ENCODE peak calls at places on chromosomes 1 and 21, in eight cellular contexts. S is right lobe of liver, O is GM20000, F is esophagus squamous epithelium, N is B cell, U is AG04450, C is RWPE1, X is nephron progenitor cell. V is an unnamed sample.

GRCh38 chr1:151728151-151728711 is 6.9 kb downstream of the RIIAD1 start:
- DNase-seq in O (no peak), U (peak; percentile 16), C (no peak), N (no peak), X (peak; percentile 23), S (no peak), F (no peak), V (no peak)

GRCh38 chr1:95352767-95353166 is 118.8 kb downstream of the RWDD3 start:
- DNase-seq in X (no peak), U (no peak), S (no peak), F (no peak), N (no peak), O (no peak), C (no peak), V (no peak)

GRCh38 chr1:170196490-170196889 is 50.7 kb downstream of the NTMT2 start:
- DNase-seq in S (no peak), N (no peak), U (no peak), O (no peak), X (no peak), C (no peak), F (no peak), V (no peak)

GRCh38 chr21:31034378-31034777 is 3.9 kb downstream of the KRTAP19-8 start:
- DNase-seq in O (no peak), X (no peak), S (no peak), N (no peak), U (no peak), F (no peak), C (no peak), V (no peak)

GRCh38 chr1:53328009-53328489 is at the start of gene LRP8:
- DNase-seq in U (peak; percentile 6), S (peak; percentile 73), X (peak; percentile 86), F (peak; percentile 20), C (peak; percentile 81), N (peak; percentile 86), O (peak; percentile 96), V (peak; percentile 94)

GRCh38 chr1:238252033-238252802 is 361.5 kb upstream of the ZP4 start:
- DNase-seq in X (peak; percentile 56), N (peak; percentile 14), S (peak; percentile 51), U (no peak), O (peak; percentile 19), C (peak; percentile 46), F (no peak), V (no peak)

GRCh38 chr1:233241782-233242181 is 53.7 kb downstream of the PCNX2 start:
- DNase-seq in F (no peak), U (no peak), X (no peak), S (no peak), O (no peak), N (no peak), C (no peak), V (no peak)

GRCh38 chr1:211535338-211535737 is 43.4 kb upstream of the RD3 start:
- DNase-seq in F (no peak), N (no peak), X (no peak), U (no peak), O (no peak), S (no peak), C (no peak), V (no peak)

GRCh38 chr1:99580451-99580850 is 65.5 kb upstream of the PALMD start:
- DNase-seq in N (no peak), U (no peak), O (no peak), C (peak; percentile 94), X (no peak), F (no peak), S (no peak), V (no peak)

GRCh38 chr1:65165269-65166002 is 17.4 kb downstream of the AK4 start:
- DNase-seq in F (no peak), U (no peak), X (no peak), S (no peak), C (no peak), O (peak; percentile 36), N (no peak), V (no peak)

GRCh38 chr1:68151690-68152089 is 80.6 kb downstream of the WLS start:
- DNase-seq in C (no peak), F (no peak), N (no peak), S (no peak), X (no peak), O (no peak), U (no peak), V (no peak)

GRCh38 chr1:7770939-7771672 is at the start of gene VAMP3:
- DNase-seq in S (peak; percentile 93), F (peak; percentile 39), N (peak; percentile 85), U (no peak), O (peak; percentile 98), C (peak; percentile 95), X (peak; percentile 92), V (peak; percentile 91)

GRCh38 chr1:91803847-91804545 is 82.0 kb downstream of the TGFBR3 start:
- DNase-seq in O (peak; percentile 62), N (peak; percentile 42), S (no peak), U (no peak), F (no peak), X (no peak), C (peak; percentile 24), V (no peak)

GRCh38 chr1:174606471-174606870 is 158.7 kb downstream of the GPR52 start:
- DNase-seq in C (no peak), X (no peak), F (no peak), S (no peak), O (no peak), U (no peak), N (no peak), V (no peak)

GRCh38 chr1:119808972-119809550 is 2.2 kb downstream of the REG4 start:
- DNase-seq in U (peak; percentile 47), N (peak; percentile 75), X (peak; percentile 79), S (peak; percentile 77), C (peak; percentile 68), O (peak; percentile 65), F (peak; percentile 3), V (no peak)

GRCh38 chr1:104780470-104781078 is 1030.9 kb downstream of the AMY1C start:
- DNase-seq in C (peak; percentile 11), S (no peak), X (peak; percentile 26), U (no peak), O (peak; percentile 56), N (peak; percentile 47), F (no peak), V (no peak)

GRCh38 chr1:184298321-184299052 is 88.3 kb upstream of the C1orf21 start:
- DNase-seq in O (no peak), F (no peak), S (no peak), U (no peak), C (no peak), X (no peak), N (no peak), V (no peak)

GRCh38 chr1:17561561-17561985 is 22.1 kb downstream of the ARHGEF10L start:
- DNase-seq in F (no peak), O (no peak), X (no peak), N (no peak), C (no peak), U (no peak), S (no peak), V (no peak)

GRCh38 chr1:56819393-56819899 is at the start of gene FYB2:
- DNase-seq in S (peak; percentile 71), C (no peak), O (no peak), F (no peak), N (no peak), U (no peak), X (peak; percentile 18), V (no peak)

GRCh38 chr21:44737706-44738354 is 26.5 kb upstream of the TSPEAR start:
- DNase-seq in N (no peak), X (no peak), F (no peak), U (no peak), O (no peak), S (no peak), C (no peak), V (no peak)

GRCh38 chr1:32142446-32143301 is 34.8 kb downstream of the KPNA6 start:
- DNase-seq in X (no peak), F (no peak), C (peak; percentile 36), O (no peak), N (no peak), U (peak; percentile 52), S (no peak), V (no peak)

GRCh38 chr1:103489881-103490280 is 35.6 kb upstream of the RNPC3 start:
- DNase-seq in U (no peak), F (no peak), C (no peak), X (no peak), O (no peak), S (no peak), N (no peak), V (no peak)

DNA sequence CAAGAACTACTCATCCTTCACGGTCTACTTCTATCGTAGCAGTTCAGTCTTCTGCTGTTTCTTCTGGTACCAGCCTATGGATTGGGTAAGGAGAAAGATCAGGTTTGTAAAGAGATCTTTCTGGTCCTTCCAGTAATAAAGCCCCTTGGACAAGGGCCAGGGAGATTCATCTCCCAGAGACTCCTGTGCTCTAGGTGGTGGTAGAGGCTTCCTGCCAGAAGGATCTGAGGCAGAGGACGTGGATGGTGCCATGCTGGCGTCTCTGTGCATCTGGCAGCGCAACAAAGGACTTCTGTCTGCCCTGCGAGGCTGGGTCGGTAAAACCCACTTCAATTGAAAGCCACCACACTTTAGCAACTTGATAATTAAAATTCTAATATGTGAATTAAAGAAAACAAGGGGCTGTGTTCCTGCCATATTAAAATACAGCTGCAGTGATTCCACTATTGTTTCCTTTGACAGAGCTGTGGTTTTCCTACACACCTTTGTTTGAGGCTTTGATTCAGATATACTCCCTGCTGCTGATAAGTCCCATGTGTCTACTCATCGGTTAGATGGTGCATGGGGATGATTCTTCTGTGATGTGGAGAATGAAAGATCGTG is 73.6 kb downstream of the ROR1 start:
- DNase-seq in O (no peak), F (no peak), U (no peak), N (no peak), C (no peak), X (no peak), S (no peak), V (no peak)
- TF ChIP-seq CTCF in O (no peak), F (peak; percentile 50), U (no peak), N (no peak), C (no peak), X (no peak), S (no peak), V (no peak)

GRCh38 chr1:85697895-85698294 is 10.3 kb downstream of the ZNHIT6 start:
- DNase-seq in F (no peak), X (no peak), C (no peak), O (no peak), U (no peak), S (no peak), N (no peak), V (no peak)
- TF ChIP-seq CTCF in F (no peak), X (no peak), C (no peak), O (no peak), U (no peak), S (no peak), N (no peak), V (no peak)

GRCh38 chr1:180028864-180029263 is 74.3 kb downstream of the CEP350 start:
- DNase-seq in U (no peak), F (no peak), N (no peak), X (no peak), O (no peak), C (no peak), S (no peak), V (no peak)
- TF ChIP-seq CTCF in U (peak; percentile 22), F (no peak), N (peak; percentile 32), X (no peak), O (no peak), C (no peak), S (no peak), V (peak; percentile 58)

DNA sequence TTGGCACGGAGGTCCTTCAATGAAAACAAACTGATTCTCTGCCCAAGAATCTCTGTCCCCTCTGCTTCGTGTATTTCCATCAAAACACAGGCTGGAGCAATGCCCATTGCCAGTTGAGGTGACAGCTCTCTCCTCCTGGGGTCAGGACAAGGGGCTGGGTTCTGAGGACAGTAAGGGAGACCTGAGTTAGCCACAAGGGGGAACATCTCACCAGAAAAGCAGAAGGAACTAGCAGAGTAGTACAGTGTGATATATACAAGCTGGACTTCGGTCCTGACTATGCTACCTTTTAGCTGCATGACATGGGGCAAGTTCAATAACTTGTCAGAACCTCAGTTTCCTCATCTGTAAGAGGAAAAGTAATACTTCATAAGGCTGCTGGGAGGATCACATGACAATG is 50.3 kb downstream of the SYT2 start:
- DNase-seq in F (no peak), U (no peak), C (no peak), X (no peak), O (no peak), S (no peak), N (no peak), V (no peak)
- TF ChIP-seq CTCF in F (no peak), U (no peak), C (no peak), X (no peak), O (no peak), S (no peak), N (no peak), V (no peak)

V was measured in chondrocyte.